ENCODE peak calls at places on chromosomes 6 and 20, in four cellular contexts. J is GM10248, X is Calu3, N is hepatocyte. Q is an unnamed sample.

GRCh38 chr20:5781798-5782750 is 31.9 kb downstream of the SHLD1 start:
- DNase-seq in X (no peak), J (no peak), N (no peak), Q (no peak)

GRCh38 chr6:34810936-34811632 is 19.2 kb downstream of the BLTP3A start:
- DNase-seq in N (peak; percentile 61), X (peak; percentile 60), J (peak; percentile 38), Q (no peak)

GRCh38 chr6:125804264-125804663 is 13.5 kb downstream of the NCOA7 start:
- DNase-seq in N (no peak), J (peak; percentile 31), X (no peak), Q (no peak)

GRCh38 chr6:168314948-168315347 is 4.6 kb downstream of the DACT2 start:
- DNase-seq in J (no peak), X (no peak), N (peak; percentile 63), Q (no peak)

GRCh38 chr6:53418288-53418687 is 69.5 kb upstream of the ELOVL5 start:
- DNase-seq in J (no peak), N (no peak), X (no peak), Q (no peak)

GRCh38 chr6:29694637-29695036 is 13.7 kb upstream of the ZFP57 start:
- DNase-seq in J (no peak), N (no peak), X (no peak), Q (no peak)

GRCh38 chr6:163571730-163572129 is 157.2 kb downstream of the QKI start:
- DNase-seq in N (no peak), X (no peak), J (no peak), Q (no peak)

GRCh38 chr6:39350723-39351505 is 28.4 kb upstream of the KCNK16 start:
- DNase-seq in N (no peak), J (no peak), X (no peak), Q (no peak)

GRCh38 chr6:6781172-6781876 is 192.8 kb downstream of the LY86 start:
- DNase-seq in X (no peak), J (no peak), N (peak; percentile 62), Q (no peak)

GRCh38 chr20:52684176-52684575 is 288.0 kb upstream of the TSHZ2 start:
- DNase-seq in N (no peak), X (no peak), J (no peak), Q (no peak)

GRCh38 chr6:87899499-87900147 is 148.0 kb upstream of the SPACA1 start:
- DNase-seq in J (no peak), X (no peak), N (no peak), Q (no peak)

GRCh38 chr6:106519460-106520394 is 109.6 kb downstream of the RTN4IP1 start:
- DNase-seq in X (no peak), J (peak; percentile 46), N (peak; percentile 34), Q (peak; percentile 49)

GRCh38 chr6:112014483-112014882 is 39.4 kb upstream of the CCN6 start:
- DNase-seq in N (no peak), J (no peak), X (no peak), Q (peak; percentile 43)

GRCh38 chr20:63826753-63827152 is 4.3 kb downstream of the ZBTB46 start:
- DNase-seq in J (no peak), N (no peak), X (no peak), Q (no peak)

GRCh38 chr20:11394145-11394833 is 523.4 kb upstream of the BTBD3 start:
- DNase-seq in J (no peak), X (no peak), N (no peak), Q (no peak)

GRCh38 chr6:34205466-34205865 is 31.2 kb upstream of the HMGA1 start:
- DNase-seq in N (no peak), J (no peak), X (no peak), Q (no peak)

GRCh38 chr6:78259935-78260334 is 607.1 kb downstream of the MEI4 start:
- DNase-seq in N (no peak), X (no peak), J (no peak), Q (no peak)

GRCh38 chr6:99349620-99350141 is at the start of gene FAXC:
- DNase-seq in N (peak; percentile 80), X (peak; percentile 74), J (peak; percentile 41), Q (no peak)

GRCh38 chr6:64330694-64331309 is 695.2 kb downstream of the PHF3 start:
- DNase-seq in X (peak; percentile 80), N (peak; percentile 85), J (no peak), Q (no peak)

GRCh38 chr6:53464942-53465460 is 79.9 kb downstream of the GCLC start:
- DNase-seq in N (peak; percentile 40), J (no peak), X (no peak), Q (no peak)

GRCh38 chr6:43725643-43726580 is 38.3 kb upstream of the MRPS18A start:
- DNase-seq in N (no peak), J (no peak), X (no peak), Q (no peak)

GRCh38 chr6:7144810-7145209 is 37.0 kb downstream of the RREB1 start:
- DNase-seq in X (no peak), N (no peak), J (no peak), Q (no peak)

GRCh38 chr6:48744948-48745347 is 634.0 kb upstream of the PTCHD4 start:
- DNase-seq in X (no peak), J (no peak), N (no peak), Q (no peak)

GRCh38 chr20:13953227-13953626 is 37.2 kb downstream of the SEL1L2 start:
- DNase-seq in X (no peak), N (no peak), J (no peak), Q (no peak)

GRCh38 chr20:51563597-51564332 is 21.2 kb upstream of the NFATC2 start:
- DNase-seq in N (peak; percentile 87), J (no peak), X (peak; percentile 79), Q (peak; percentile 61)
- TF ChIP-seq CTCF in N (no peak), J (no peak), X (no peak), Q (no peak)

GRCh38 chr6:116388924-116389323 is 18.2 kb downstream of the DSE start:
- DNase-seq in J (no peak), N (no peak), X (no peak), Q (no peak)
- TF ChIP-seq CTCF in J (no peak), N (no peak), X (no peak), Q (no peak)

DNA sequence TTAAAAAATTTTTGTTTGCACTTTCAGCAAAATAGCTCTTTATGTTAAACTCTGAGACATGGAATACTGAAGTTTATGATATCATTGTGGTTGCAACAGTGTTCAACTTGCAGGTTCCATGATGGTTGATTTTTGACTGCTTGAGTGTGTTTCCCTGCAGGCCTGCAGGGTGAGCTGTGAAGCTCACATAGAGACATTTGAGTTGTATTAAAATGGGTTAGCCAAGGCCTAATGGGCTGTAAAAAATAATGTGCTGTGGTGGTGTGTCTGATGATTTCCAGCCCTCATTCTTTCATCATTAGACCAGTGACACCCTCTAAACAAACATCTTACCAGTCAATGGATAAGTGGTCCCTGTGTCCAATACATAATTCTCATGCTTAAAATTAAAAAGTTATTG is 321.4 kb downstream of the FARS2 start:
- DNase-seq in N (no peak), J (no peak), X (no peak), Q (no peak)
- TF ChIP-seq CTCF in N (no peak), J (no peak), X (no peak), Q (no peak)

GRCh38 chr6:158040804-158041347 is 59.2 kb downstream of the SYNJ2 start:
- DNase-seq in N (peak; percentile 5), J (no peak), X (no peak), Q (no peak)
- TF ChIP-seq CTCF in N (no peak), J (no peak), X (no peak), Q (no peak)

GRCh38 chr6:68400396-68400795 is 234.7 kb upstream of the ADGRB3 start:
- DNase-seq in J (no peak), N (no peak), X (no peak), Q (no peak)
- TF ChIP-seq CTCF in J (no peak), N (no peak), X (no peak), Q (no peak)

GRCh38 chr6:158660331-158660730 is 10.5 kb downstream of the SYTL3 start:
- DNase-seq in J (peak; percentile 65), N (peak; percentile 71), X (peak; percentile 56), Q (no peak)
- TF ChIP-seq CTCF in J (peak; percentile 58), N (peak; percentile 60), X (peak; percentile 68), Q (peak; percentile 50)

DNA sequence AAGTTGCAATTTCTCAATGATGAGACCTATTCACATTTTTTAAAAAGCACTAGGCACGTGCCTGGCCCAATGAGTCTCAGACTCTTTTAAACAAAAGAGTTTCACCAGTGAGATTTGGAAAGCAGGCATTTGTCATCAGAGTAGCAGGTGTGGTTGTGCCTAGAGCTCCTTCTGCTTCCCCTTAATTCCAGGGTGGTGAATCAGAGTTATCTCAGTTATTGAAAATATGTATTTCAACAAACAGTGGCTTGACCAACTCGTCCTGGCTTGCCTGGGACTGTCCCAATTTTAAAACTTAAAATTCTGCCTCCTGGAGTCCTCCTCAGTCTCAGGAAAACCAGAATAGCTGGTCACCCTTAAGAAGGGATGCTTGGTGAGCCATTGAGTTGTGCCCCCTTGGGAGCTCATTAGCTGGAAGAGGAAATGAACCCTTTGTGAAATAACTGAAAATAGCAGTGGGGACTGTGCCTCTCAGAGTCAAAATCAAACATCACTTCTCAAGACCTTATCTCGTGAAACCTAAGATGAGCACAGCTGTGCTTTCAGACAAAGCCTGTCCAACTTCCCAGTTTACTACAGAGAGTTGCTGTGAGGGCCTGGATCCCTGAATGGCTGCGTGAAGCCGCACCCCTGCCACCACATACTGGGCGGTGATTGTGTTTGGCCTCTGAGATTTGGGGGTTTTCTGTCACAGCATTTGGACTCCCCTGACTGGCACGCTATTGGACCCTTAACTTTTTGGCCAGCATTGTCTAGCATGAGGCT is 116.3 kb downstream of the ANKRD60 start:
- DNase-seq in J (no peak), X (peak; percentile 66), N (no peak), Q (no peak)
- TF ChIP-seq CTCF in J (no peak), X (no peak), N (no peak), Q (no peak)

GRCh38 chr20:19022791-19023448 is 189.5 kb upstream of the SLC24A3 start:
- DNase-seq in J (no peak), N (no peak), X (no peak), Q (no peak)

GRCh38 chr20:19021406-19022117 is 190.9 kb upstream of the SLC24A3 start:
- DNase-seq in X (no peak), J (no peak), N (no peak), Q (no peak)

GRCh38 chr20:19017104-19017690 is 195.2 kb upstream of the SLC24A3 start:
- DNase-seq in J (no peak), X (no peak), N (no peak), Q (no peak)

GRCh38 chr20:19022118-19022575 is 190.3 kb upstream of the SLC24A3 start:
- DNase-seq in N (no peak), J (no peak), X (no peak), Q (no peak)

GRCh38 chr20:19019734-19020364 is 192.6 kb upstream of the SLC24A3 start:
- DNase-seq in J (no peak), N (no peak), X (no peak), Q (no peak)
- TF ChIP-seq CTCF in J (no peak), N (no peak), X (no peak), Q (no peak)

DNA sequence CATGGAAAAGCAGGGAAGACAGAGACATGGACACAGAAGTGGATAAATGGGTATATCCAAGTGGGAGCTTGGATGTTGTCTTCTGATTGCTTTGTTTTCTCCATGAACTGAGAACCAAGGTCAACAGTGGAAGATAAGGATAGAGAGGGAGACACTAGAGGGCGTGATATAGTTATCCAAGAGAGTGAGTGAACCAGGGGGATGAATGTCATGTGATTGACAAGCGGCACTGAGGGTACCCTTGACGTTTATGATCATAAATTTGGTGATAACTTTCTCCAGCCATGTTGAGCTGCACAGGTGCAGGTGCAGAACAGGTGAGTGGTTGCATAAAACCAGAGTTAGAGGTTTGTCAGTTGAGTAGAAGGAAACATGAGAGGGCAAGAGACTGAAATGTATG is 20.7 kb downstream of the EBF4 start:
- DNase-seq in J (no peak), N (no peak), X (no peak), Q (no peak)
- TF ChIP-seq CTCF in J (peak; percentile 40), N (peak; percentile 16), X (no peak), Q (peak; percentile 18)